ENCODE peak calls at places on chromosomes 3 and 15, in six cellular contexts. W is NT2/D1, Z is H1, L is HCT116, R is K562, A is GM12878. T is an unnamed sample.

GRCh38 chr15:94602771-94603474 is 371.6 kb downstream of the MCTP2 start:
- DNase-seq in W (no peak), Z (no peak), L (no peak), R (no peak), A (no peak), T (no peak)

GRCh38 chr3:118480101-118480860 is 554.4 kb downstream of the IGSF11 start:
- DNase-seq in W (peak; percentile 23), Z (no peak), L (no peak), R (no peak), A (no peak), T (no peak)

GRCh38 chr3:167940241-167940640 is 155.5 kb downstream of the GOLIM4 start:
- DNase-seq in W (no peak), Z (no peak), L (no peak), R (no peak), A (no peak), T (no peak)

GRCh38 chr3:69772152-69772867 is 33.0 kb downstream of the MITF start:
- DNase-seq in W (no peak), Z (no peak), L (no peak), R (no peak), A (no peak), T (no peak)

GRCh38 chr15:29410342-29410741 is 140.7 kb upstream of the NSMCE3 start:
- DNase-seq in W (no peak), Z (no peak), L (no peak), R (no peak), A (no peak), T (no peak)

GRCh38 chr3:11847607-11848006 is 922 bp upstream of the TAMM41 start:
- DNase-seq in W (no peak), Z (no peak), L (no peak), R (no peak), A (no peak), T (peak; percentile 8)

GRCh38 chr15:70140031-70140542 is 42.4 kb upstream of the TLE3 start:
- DNase-seq in W (no peak), Z (no peak), L (no peak), R (no peak), A (no peak), T (no peak)

GRCh38 chr15:100721758-100722550 is 119.6 kb downstream of the ASB7 start:
- DNase-seq in W (no peak), Z (no peak), L (peak; percentile 97), R (no peak), A (no peak), T (peak; percentile 91)

GRCh38 chr3:15629860-15630597 is 28.5 kb downstream of the BTD start:
- DNase-seq in W (peak; percentile 59), Z (no peak), L (peak; percentile 70), R (peak; percentile 72), A (peak; percentile 83), T (peak; percentile 62)

GRCh38 chr15:22229971-22230815 is 149.9 kb downstream of the OR4M2 start:
- DNase-seq in W (no peak), Z (no peak), L (no peak), R (no peak), A (no peak), T (no peak)

GRCh38 chr15:74882528-74882927 is 7.3 kb upstream of the MPI start:
- DNase-seq in W (no peak), Z (no peak), L (no peak), R (no peak), A (no peak), T (no peak)

GRCh38 chr15:76393614-76394013 is 57.0 kb downstream of the ISL2 start:
- DNase-seq in W (no peak), Z (no peak), L (no peak), R (no peak), A (no peak), T (no peak)

GRCh38 chr15:99441871-99442267 is 123.9 kb upstream of the MEF2A start:
- DNase-seq in W (no peak), Z (no peak), L (no peak), R (no peak), A (no peak), T (no peak)

GRCh38 chr3:111917300-111917699 is 58.2 kb downstream of the PHLDB2 start:
- DNase-seq in W (peak; percentile 35), Z (no peak), L (peak; percentile 95), R (no peak), A (no peak), T (no peak)

GRCh38 chr3:135759651-135760050 is 205.9 kb upstream of the PPP2R3A start:
- DNase-seq in W (no peak), Z (no peak), L (no peak), R (no peak), A (no peak), T (no peak)

GRCh38 chr3:53375019-53375418 is 27.7 kb upstream of the DCP1A start:
- DNase-seq in W (peak; percentile 75), Z (peak; percentile 27), L (peak; percentile 65), R (peak; percentile 63), A (no peak), T (peak; percentile 69)
- TF ChIP-seq ZNF274 in W (no peak), Z (no peak), L (no peak), R (no peak), A (no peak), T (no peak)

DNA sequence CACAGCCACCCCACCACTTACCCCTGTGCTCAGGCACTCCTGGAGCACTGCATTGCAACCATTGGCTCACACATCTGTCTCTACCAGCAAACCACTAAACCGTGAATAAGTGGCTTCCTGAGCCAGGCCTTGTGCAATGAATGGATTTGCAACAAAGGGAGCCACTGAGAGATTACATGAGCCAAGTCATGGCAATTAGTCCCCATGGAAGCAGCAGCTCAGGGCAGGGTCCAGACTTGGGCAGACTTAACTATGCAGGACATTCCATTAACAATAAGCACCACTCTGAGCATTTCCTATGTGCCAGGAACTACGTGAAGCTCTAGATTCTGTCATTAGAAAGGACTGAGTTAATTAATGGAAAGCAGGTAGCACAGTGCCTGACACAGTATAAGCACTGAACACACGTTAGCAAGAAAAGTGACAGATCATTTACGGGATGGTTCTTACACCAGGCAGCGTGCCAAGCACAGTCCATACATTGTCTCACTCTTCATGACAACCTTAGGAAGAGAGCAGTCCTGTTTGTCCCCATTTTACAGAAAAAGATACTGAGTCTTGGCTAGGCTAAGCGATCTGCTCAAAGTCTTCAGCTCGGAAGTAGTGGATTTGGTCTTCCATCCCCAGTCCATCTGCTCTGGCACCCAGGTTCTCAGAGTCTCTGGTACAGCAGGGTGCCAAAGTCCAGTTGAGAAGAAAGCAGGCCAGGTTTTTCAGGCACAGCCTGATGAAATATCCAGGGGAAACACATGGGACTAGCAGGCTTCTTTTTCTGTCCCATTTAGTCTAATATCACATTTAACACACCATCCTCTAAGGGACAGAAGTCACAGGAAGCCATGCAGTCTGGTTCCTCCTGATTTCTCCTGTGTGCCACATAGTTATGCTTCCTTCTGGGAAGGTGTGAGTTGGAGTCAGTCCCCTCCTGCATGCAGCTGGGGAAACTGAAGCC is 44.1 kb downstream of the LIPC start:
- DNase-seq in W (no peak), Z (no peak), L (no peak), R (no peak), A (no peak), T (peak; percentile 94)
- TF ChIP-seq ZNF274 in W (no peak), Z (no peak), L (no peak), R (no peak), A (no peak), T (no peak)

GRCh38 chr3:122356402-122356801 is 26.6 kb downstream of the MIX23 start:
- DNase-seq in W (no peak), Z (peak; percentile 25), L (peak; percentile 34), R (peak; percentile 16), A (no peak), T (peak; percentile 57)
- TF ChIP-seq ZNF274 in W (no peak), Z (no peak), L (no peak), R (no peak), A (no peak), T (no peak)

DNA sequence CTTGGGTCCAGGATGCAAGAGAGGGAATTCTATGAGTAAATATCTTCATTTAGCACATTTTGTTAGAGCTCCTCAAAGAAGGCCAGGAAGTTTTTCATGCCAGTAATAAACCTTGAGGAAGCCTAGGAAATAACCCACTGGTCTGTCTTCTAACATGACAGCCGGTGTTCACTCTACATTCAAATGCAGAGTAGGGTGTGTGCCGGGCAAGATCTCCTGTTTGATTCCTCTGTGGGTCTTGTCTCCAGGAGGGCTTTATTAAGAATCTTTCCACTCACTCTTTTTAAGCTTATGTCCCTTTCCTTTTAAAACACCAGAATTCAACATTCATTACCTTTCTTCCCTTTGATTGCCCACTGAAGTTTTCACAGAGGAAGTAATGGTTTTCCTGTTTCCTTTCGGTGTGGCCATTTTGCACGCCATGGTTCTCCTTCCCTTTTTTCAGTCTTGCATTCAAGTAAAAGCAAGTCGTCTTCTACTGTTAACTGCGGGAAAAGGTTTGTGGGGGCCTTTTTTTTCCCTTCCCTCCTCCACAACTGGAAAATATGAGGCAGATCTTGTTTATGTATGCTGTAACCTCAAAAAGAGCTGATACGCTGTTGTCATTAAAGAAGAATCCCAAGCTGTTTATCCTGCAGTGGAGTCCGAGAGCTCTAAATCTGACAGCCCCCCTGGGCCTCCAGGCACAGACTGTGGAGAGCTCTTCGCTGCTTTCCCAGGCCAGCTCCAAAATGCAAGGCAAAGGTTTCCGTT is 40.6 kb downstream of the FILIP1L start:
- DNase-seq in W (peak; percentile 42), Z (peak; percentile 1), L (no peak), R (no peak), A (no peak), T (no peak)
- TF ChIP-seq ZNF274 in W (no peak), Z (no peak), L (no peak), R (no peak), A (no peak), T (no peak)

GRCh38 chr3:133296315-133296917 is 103.4 kb upstream of the BFSP2 start:
- DNase-seq in W (no peak), Z (no peak), L (no peak), R (no peak), A (no peak), T (no peak)

GRCh38 chr3:133295199-133295901 is 104.5 kb upstream of the BFSP2 start:
- DNase-seq in W (no peak), Z (no peak), L (no peak), R (no peak), A (peak; percentile 19), T (no peak)

GRCh38 chr3:133303430-133303829 is 96.4 kb upstream of the BFSP2 start:
- DNase-seq in W (no peak), Z (no peak), L (no peak), R (no peak), A (no peak), T (no peak)

GRCh38 chr3:133301731-133302130 is 98.1 kb upstream of the BFSP2 start:
- DNase-seq in W (no peak), Z (no peak), L (no peak), R (no peak), A (no peak), T (no peak)

GRCh38 chr3:133301194-133301593 is 98.7 kb upstream of the BFSP2 start:
- DNase-seq in W (no peak), Z (no peak), L (no peak), R (no peak), A (no peak), T (no peak)
- TF ChIP-seq ZNF274 in W (no peak), Z (no peak), L (no peak), R (no peak), A (no peak), T (no peak)

T was measured in HepG2.